ENCODE peak calls at places on chromosomes 13 and 19, in four cellular contexts. H is GM12878, J is K562, A is GM12891. O is an unnamed sample.

GRCh38 chr13:110183925-110184324 is 123.0 kb downstream of the COL4A1 start:
- DNase-seq in H (no peak), J (no peak), A (no peak), O (no peak)

GRCh38 chr19:14055396-14055795 is 6.5 kb downstream of the PALM3 start:
- DNase-seq in H (no peak), J (no peak), A (no peak), O (no peak)

GRCh38 chr13:36526897-36527296 is 94.6 kb downstream of the CCNA1 start:
- DNase-seq in H (no peak), J (no peak), A (no peak), O (no peak)

GRCh38 chr13:35927554-35927953 is 203.6 kb downstream of the DCLK1 start:
- DNase-seq in H (no peak), J (no peak), A (no peak), O (no peak)

GRCh38 chr13:31012285-31013024 is 80.0 kb downstream of the TEX26 start:
- DNase-seq in H (no peak), J (no peak), A (peak; percentile 26), O (peak; percentile 10)

GRCh38 chr19:34365463-34366401 is 736 bp downstream of the GPI start:
- DNase-seq in H (no peak), J (peak; percentile 63), A (peak; percentile 25), O (peak; percentile 57)

GRCh38 chr13:48303331-48304131 is at the start of gene RB1:
- DNase-seq in H (peak; percentile 51), J (peak; percentile 76), A (peak; percentile 77), O (peak; percentile 81)

GRCh38 chr13:84137292-84137691 is 255.0 kb upstream of the SLITRK1 start:
- DNase-seq in H (peak; percentile 64), J (no peak), A (no peak), O (no peak)

GRCh38 chr19:8611890-8612806 is 1.6 kb upstream of the ADAMTS10 start:
- DNase-seq in H (no peak), J (no peak), A (no peak), O (no peak)

GRCh38 chr13:106063591-106064308 is 471.7 kb downstream of the EFNB2 start:
- DNase-seq in H (no peak), J (no peak), A (no peak), O (no peak)

GRCh38 chr19:33558846-33559245 is 37.3 kb upstream of the PEPD start:
- DNase-seq in H (no peak), J (no peak), A (no peak), O (no peak)

GRCh38 chr13:26197298-26197697 is 24.8 kb downstream of the RNF6 start:
- DNase-seq in H (no peak), J (no peak), A (no peak), O (no peak)

GRCh38 chr13:41960195-41960699 is 662 bp downstream of the VWA8 start:
- DNase-seq in H (no peak), J (no peak), A (no peak), O (no peak)
- TF ChIP-seq SPI1 in H (no peak), J (no peak), A (no peak), O (no peak)

GRCh38 chr19:12202250-12202649 is 39.4 kb downstream of the ZNF136 start:
- DNase-seq in H (no peak), J (no peak), A (no peak), O (no peak)
- TF ChIP-seq SPI1 in H (no peak), J (no peak), A (no peak), O (no peak)

GRCh38 chr19:11377237-11377636 is 2.8 kb downstream of the SWSAP1 start:
- DNase-seq in H (no peak), J (peak; percentile 43), A (no peak), O (peak; percentile 50)
- TF ChIP-seq SPI1 in H (peak; percentile 56), J (peak; percentile 77), A (peak; percentile 69), O (peak; percentile 48)

GRCh38 chr19:50358483-50359431 is 6.7 kb downstream of the NAPSA start:
- DNase-seq in H (peak; percentile 48), J (peak; percentile 96), A (peak; percentile 73), O (no peak)
- TF ChIP-seq SPI1 in H (no peak), J (no peak), A (no peak), O (no peak)

GRCh38 chr13:53048880-53049279 is 20.3 kb downstream of the OLFM4 start:
- DNase-seq in H (no peak), J (no peak), A (no peak), O (no peak)

GRCh38 chr13:53045110-53045509 is 16.5 kb downstream of the OLFM4 start:
- DNase-seq in H (no peak), J (no peak), A (no peak), O (no peak)

GRCh38 chr13:53038993-53039392 is 10.4 kb downstream of the OLFM4 start:
- DNase-seq in H (no peak), J (no peak), A (no peak), O (no peak)

GRCh38 chr13:53041968-53042485 is 13.4 kb downstream of the OLFM4 start:
- DNase-seq in H (no peak), J (no peak), A (no peak), O (no peak)

GRCh38 chr13:53042897-53043296 is 14.3 kb downstream of the OLFM4 start:
- DNase-seq in H (no peak), J (no peak), A (no peak), O (no peak)
- TF ChIP-seq SPI1 in H (no peak), J (no peak), A (no peak), O (no peak)

GRCh38 chr19:4493104-4493928 is 21.2 kb downstream of the HDGFL2 start:
- DNase-seq in H (no peak), J (no peak), A (no peak), O (no peak)
- TF ChIP-seq SPI1 in H (no peak), J (no peak), A (no peak), O (no peak)

GRCh38 chr13:54373211-54373610 is 1344.6 kb downstream of the OLFM4 start:
- DNase-seq in H (no peak), J (no peak), A (no peak), O (no peak)

GRCh38 chr13:54366728-54367127 is 1338.1 kb downstream of the OLFM4 start:
- DNase-seq in H (no peak), J (no peak), A (no peak), O (no peak)

GRCh38 chr13:54367639-54368271 is 1339.1 kb downstream of the OLFM4 start:
- DNase-seq in H (no peak), J (no peak), A (no peak), O (no peak)

DNA sequence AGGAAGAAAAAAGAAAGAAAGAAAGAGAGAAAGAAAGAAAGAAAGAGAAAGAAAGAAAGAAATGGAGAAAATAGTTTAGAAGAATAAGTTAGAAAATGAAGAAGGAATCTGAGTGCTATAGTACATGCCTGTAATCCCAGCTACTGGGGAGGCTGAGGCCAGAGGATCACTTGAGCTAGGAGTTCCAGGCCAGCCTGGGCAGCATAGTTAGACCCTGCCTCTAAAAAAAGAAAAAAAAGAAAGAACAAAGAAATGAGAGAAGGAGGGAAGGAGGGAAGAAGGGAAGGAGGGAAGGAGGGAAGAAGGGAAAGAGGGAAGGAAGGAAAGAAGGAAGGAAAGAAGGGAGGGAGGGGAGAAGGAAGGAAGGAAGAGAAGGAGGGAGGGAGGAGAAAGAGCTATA is 1339.8 kb downstream of the OLFM4 start:
- DNase-seq in H (no peak), J (no peak), A (no peak), O (no peak)
- TF ChIP-seq SPI1 in H (no peak), J (no peak), A (no peak), O (no peak)

GRCh38 chr19:39411832-39412099 is 703 bp upstream of the PLEKHG2 start:
- DNase-seq in H (peak; percentile 89), J (peak; percentile 45), A (no peak), O (peak; percentile 93)
- TF ChIP-seq SPI1 in H (no peak), J (no peak), A (no peak), O (no peak)